ENCODE peak calls at places on chromosomes 3 and 15, in nine cellular contexts. One of them, this sample, is unnamed.

GRCh38 chr3:150945226-150945625 is 27.3 kb downstream of the CLRN1 start:
- DNase-seq in GM13976: no peak
- DNase-seq in lung: no peak
- DNase-seq in endodermal cell: no peak
- DNase-seq in nephron progenitor cell: no peak
- DNase-seq in mucosa of descending colon: no peak
- DNase-seq in RWPE2: no peak
- DNase-seq in RWPE1: peak; percentile 15
- DNase-seq in H9: no peak
- DNase-seq in this sample: peak; percentile 61

GRCh38 chr15:36469567-36469966 is 109.9 kb upstream of the CDIN1 start:
- DNase-seq in mucosa of descending colon: no peak
- DNase-seq in GM13976: no peak
- DNase-seq in endodermal cell: no peak
- DNase-seq in lung: no peak
- DNase-seq in RWPE2: no peak
- DNase-seq in RWPE1: no peak
- DNase-seq in H9: no peak
- DNase-seq in nephron progenitor cell: no peak
- DNase-seq in this sample: no peak

GRCh38 chr3:113659121-113659531 is 37.3 kb downstream of the USF3 start:
- DNase-seq in RWPE2: no peak
- DNase-seq in endodermal cell: no peak
- DNase-seq in nephron progenitor cell: no peak
- DNase-seq in mucosa of descending colon: no peak
- DNase-seq in H9: no peak
- DNase-seq in RWPE1: no peak
- DNase-seq in lung: no peak
- DNase-seq in GM13976: no peak
- DNase-seq in this sample: no peak

GRCh38 chr3:194282436-194283122 is 68.5 kb downstream of the CPN2 start:
- DNase-seq in nephron progenitor cell: no peak
- DNase-seq in lung: no peak
- DNase-seq in RWPE1: no peak
- DNase-seq in RWPE2: peak; percentile 24
- DNase-seq in endodermal cell: peak; percentile 44
- DNase-seq in GM13976: no peak
- DNase-seq in mucosa of descending colon: no peak
- DNase-seq in H9: peak; percentile 18
- DNase-seq in this sample: no peak

GRCh38 chr15:87570186-87570585 is 686.4 kb downstream of the NTRK3 start:
- DNase-seq in mucosa of descending colon: no peak
- DNase-seq in RWPE2: no peak
- DNase-seq in GM13976: no peak
- DNase-seq in H9: no peak
- DNase-seq in endodermal cell: no peak
- DNase-seq in lung: no peak
- DNase-seq in nephron progenitor cell: no peak
- DNase-seq in RWPE1: no peak
- DNase-seq in this sample: no peak

GRCh38 chr3:45541326-45542321 is 52.9 kb upstream of the LIMD1 start:
- DNase-seq in GM13976: no peak
- DNase-seq in mucosa of descending colon: no peak
- DNase-seq in RWPE2: no peak
- DNase-seq in H9: no peak
- DNase-seq in lung: no peak
- DNase-seq in nephron progenitor cell: no peak
- DNase-seq in RWPE1: no peak
- DNase-seq in endodermal cell: no peak
- DNase-seq in this sample: no peak

GRCh38 chr3:160999268-160999667 is 105.9 kb downstream of the B3GALNT1 start:
- DNase-seq in RWPE1: no peak
- DNase-seq in lung: no peak
- DNase-seq in endodermal cell: no peak
- DNase-seq in mucosa of descending colon: no peak
- DNase-seq in GM13976: no peak
- DNase-seq in RWPE2: no peak
- DNase-seq in H9: no peak
- DNase-seq in nephron progenitor cell: no peak
- DNase-seq in this sample: peak; percentile 24

GRCh38 chr3:53238051-53238850 is 17.6 kb downstream of the TKT start:
- DNase-seq in H9: no peak
- DNase-seq in GM13976: no peak
- DNase-seq in RWPE2: peak; percentile 41
- DNase-seq in mucosa of descending colon: peak; percentile 55
- DNase-seq in endodermal cell: no peak
- DNase-seq in lung: peak; percentile 67
- DNase-seq in nephron progenitor cell: no peak
- DNase-seq in RWPE1: peak; percentile 82
- DNase-seq in this sample: peak; percentile 97

GRCh38 chr3:110995461-110996226 is 76.0 kb upstream of the NECTIN3 start:
- DNase-seq in H9: no peak
- DNase-seq in nephron progenitor cell: no peak
- DNase-seq in GM13976: no peak
- DNase-seq in mucosa of descending colon: no peak
- DNase-seq in lung: no peak
- DNase-seq in RWPE1: no peak
- DNase-seq in endodermal cell: no peak
- DNase-seq in RWPE2: no peak
- DNase-seq in this sample: peak; percentile 71

GRCh38 chr3:157746391-157746790 is 243.2 kb upstream of the VEPH1 start:
- DNase-seq in RWPE1: no peak
- DNase-seq in lung: no peak
- DNase-seq in GM13976: no peak
- DNase-seq in endodermal cell: no peak
- DNase-seq in nephron progenitor cell: no peak
- DNase-seq in mucosa of descending colon: no peak
- DNase-seq in RWPE2: no peak
- DNase-seq in H9: no peak
- DNase-seq in this sample: no peak

GRCh38 chr3:23206371-23206770 is 3.2 kb downstream of the UBE2E2 start:
- DNase-seq in mucosa of descending colon: no peak
- DNase-seq in endodermal cell: no peak
- DNase-seq in RWPE1: no peak
- DNase-seq in nephron progenitor cell: no peak
- DNase-seq in GM13976: no peak
- DNase-seq in RWPE2: no peak
- DNase-seq in H9: no peak
- DNase-seq in lung: no peak
- DNase-seq in this sample: no peak

GRCh38 chr15:25401511-25401910 is 37.3 kb downstream of the UBE3A start:
- DNase-seq in endodermal cell: no peak
- DNase-seq in GM13976: no peak
- DNase-seq in RWPE1: no peak
- DNase-seq in RWPE2: no peak
- DNase-seq in mucosa of descending colon: no peak
- DNase-seq in lung: no peak
- DNase-seq in nephron progenitor cell: no peak
- DNase-seq in H9: no peak
- DNase-seq in this sample: no peak

GRCh38 chr3:106341090-106341489 is 472.3 kb upstream of the CBLB start:
- DNase-seq in mucosa of descending colon: no peak
- DNase-seq in endodermal cell: no peak
- DNase-seq in H9: no peak
- DNase-seq in RWPE2: no peak
- DNase-seq in nephron progenitor cell: no peak
- DNase-seq in RWPE1: no peak
- DNase-seq in lung: no peak
- DNase-seq in GM13976: no peak
- DNase-seq in this sample: no peak

GRCh38 chr3:131231710-131232348 is 149.7 kb upstream of the NUDT16 start:
- DNase-seq in RWPE1: no peak
- DNase-seq in lung: no peak
- DNase-seq in H9: no peak
- DNase-seq in RWPE2: no peak
- DNase-seq in endodermal cell: no peak
- DNase-seq in nephron progenitor cell: no peak
- DNase-seq in GM13976: no peak
- DNase-seq in mucosa of descending colon: no peak
- DNase-seq in this sample: peak; percentile 5

GRCh38 chr3:130857336-130858026 is 36.4 kb upstream of the ATP2C1 start:
- DNase-seq in H9: no peak
- DNase-seq in nephron progenitor cell: no peak
- DNase-seq in RWPE2: no peak
- DNase-seq in endodermal cell: no peak
- DNase-seq in mucosa of descending colon: no peak
- DNase-seq in GM13976: no peak
- DNase-seq in lung: no peak
- DNase-seq in RWPE1: no peak
- DNase-seq in this sample: no peak

GRCh38 chr15:81298606-81299005 is 25.3 kb downstream of the STARD5 start:
- DNase-seq in endodermal cell: no peak
- DNase-seq in RWPE2: peak; percentile 34
- DNase-seq in GM13976: no peak
- DNase-seq in mucosa of descending colon: no peak
- DNase-seq in H9: no peak
- DNase-seq in lung: no peak
- DNase-seq in nephron progenitor cell: no peak
- DNase-seq in RWPE1: no peak
- DNase-seq in this sample: no peak

GRCh38 chr3:115706311-115706829 is 83.1 kb downstream of the GAP43 start:
- DNase-seq in endodermal cell: no peak
- DNase-seq in RWPE2: no peak
- DNase-seq in RWPE1: no peak
- DNase-seq in lung: no peak
- DNase-seq in nephron progenitor cell: no peak
- DNase-seq in H9: no peak
- DNase-seq in GM13976: no peak
- DNase-seq in mucosa of descending colon: no peak
- DNase-seq in this sample: no peak

GRCh38 chr3:184203526-184203925 is 17.5 kb downstream of the ABCF3 start:
- DNase-seq in RWPE2: no peak
- DNase-seq in nephron progenitor cell: no peak
- DNase-seq in mucosa of descending colon: no peak
- DNase-seq in GM13976: no peak
- DNase-seq in lung: no peak
- DNase-seq in H9: no peak
- DNase-seq in endodermal cell: no peak
- DNase-seq in RWPE1: no peak
- DNase-seq in this sample: no peak

GRCh38 chr15:52527196-52527897 is 1.3 kb downstream of the MYO5A start:
- DNase-seq in mucosa of descending colon: no peak
- DNase-seq in lung: no peak
- DNase-seq in GM13976: no peak
- DNase-seq in H9: no peak
- DNase-seq in RWPE2: no peak
- DNase-seq in endodermal cell: no peak
- DNase-seq in RWPE1: no peak
- DNase-seq in nephron progenitor cell: no peak
- DNase-seq in this sample: no peak

GRCh38 chr3:160697628-160698382 is 20.8 kb downstream of the ARL14 start:
- DNase-seq in RWPE1: no peak
- DNase-seq in mucosa of descending colon: no peak
- DNase-seq in lung: no peak
- DNase-seq in nephron progenitor cell: no peak
- DNase-seq in RWPE2: no peak
- DNase-seq in H9: no peak
- DNase-seq in endodermal cell: no peak
- DNase-seq in GM13976: peak; percentile 28
- DNase-seq in this sample: peak; percentile 50

GRCh38 chr3:13152826-13153710 is 79.8 kb upstream of the IQSEC1 start:
- DNase-seq in mucosa of descending colon: no peak
- DNase-seq in nephron progenitor cell: no peak
- DNase-seq in RWPE1: no peak
- DNase-seq in RWPE2: no peak
- DNase-seq in GM13976: no peak
- DNase-seq in endodermal cell: peak; percentile 65
- DNase-seq in H9: peak; percentile 47
- DNase-seq in lung: no peak
- DNase-seq in this sample: no peak

GRCh38 chr15:39362832-39363561 is 217.9 kb upstream of the THBS1 start:
- DNase-seq in lung: no peak
- DNase-seq in RWPE1: no peak
- DNase-seq in RWPE2: no peak
- DNase-seq in GM13976: no peak
- DNase-seq in mucosa of descending colon: no peak
- DNase-seq in endodermal cell: no peak
- DNase-seq in H9: no peak
- DNase-seq in nephron progenitor cell: no peak
- DNase-seq in this sample: peak; percentile 83

GRCh38 chr3:102006812-102007485 is 157.6 kb downstream of the NFKBIZ start:
- DNase-seq in mucosa of descending colon: no peak
- DNase-seq in RWPE2: no peak
- DNase-seq in H9: no peak
- DNase-seq in lung: peak; percentile 74
- DNase-seq in nephron progenitor cell: no peak
- DNase-seq in GM13976: no peak
- DNase-seq in RWPE1: peak; percentile 38
- DNase-seq in endodermal cell: no peak
- DNase-seq in this sample: peak; percentile 74

GRCh38 chr15:32824777-32825176 is 107.0 kb downstream of the GREM1 start:
- DNase-seq in endodermal cell: no peak
- DNase-seq in RWPE2: no peak
- DNase-seq in H9: no peak
- DNase-seq in nephron progenitor cell: no peak
- DNase-seq in mucosa of descending colon: no peak
- DNase-seq in lung: no peak
- DNase-seq in GM13976: no peak
- DNase-seq in RWPE1: peak; percentile 84
- DNase-seq in this sample: peak; percentile 67
- TF ChIP-seq CTCF in endodermal cell: no peak
- TF ChIP-seq CTCF in RWPE2: peak; percentile 82
- TF ChIP-seq CTCF in H9: no peak
- TF ChIP-seq CTCF in nephron progenitor cell: no peak
- TF ChIP-seq CTCF in mucosa of descending colon: no peak
- TF ChIP-seq CTCF in lung: no peak
- TF ChIP-seq CTCF in GM13976: no peak
- TF ChIP-seq CTCF in RWPE1: no peak
- TF ChIP-seq CTCF in this sample: no peak

GRCh38 chr15:73284073-73284472 is 84.7 kb downstream of the HCN4 start:
- DNase-seq in GM13976: no peak
- DNase-seq in nephron progenitor cell: no peak
- DNase-seq in lung: no peak
- DNase-seq in RWPE2: no peak
- DNase-seq in mucosa of descending colon: no peak
- DNase-seq in endodermal cell: no peak
- DNase-seq in H9: no peak
- DNase-seq in RWPE1: peak; percentile 24
- DNase-seq in this sample: peak; percentile 21
- TF ChIP-seq CTCF in GM13976: no peak
- TF ChIP-seq CTCF in nephron progenitor cell: no peak
- TF ChIP-seq CTCF in lung: no peak
- TF ChIP-seq CTCF in RWPE2: peak; percentile 67
- TF ChIP-seq CTCF in mucosa of descending colon: no peak
- TF ChIP-seq CTCF in endodermal cell: no peak
- TF ChIP-seq CTCF in H9: no peak
- TF ChIP-seq CTCF in RWPE1: peak; percentile 21
- TF ChIP-seq CTCF in this sample: no peak

GRCh38 chr3:78242724-78243123 is 1202.8 kb downstream of the ROBO2 start:
- DNase-seq in mucosa of descending colon: no peak
- DNase-seq in lung: no peak
- DNase-seq in H9: no peak
- DNase-seq in endodermal cell: no peak
- DNase-seq in RWPE2: no peak
- DNase-seq in nephron progenitor cell: no peak
- DNase-seq in GM13976: no peak
- DNase-seq in RWPE1: no peak
- DNase-seq in this sample: no peak
- TF ChIP-seq CTCF in mucosa of descending colon: no peak
- TF ChIP-seq CTCF in lung: no peak
- TF ChIP-seq CTCF in H9: no peak
- TF ChIP-seq CTCF in endodermal cell: no peak
- TF ChIP-seq CTCF in RWPE2: no peak
- TF ChIP-seq CTCF in nephron progenitor cell: no peak
- TF ChIP-seq CTCF in GM13976: no peak
- TF ChIP-seq CTCF in RWPE1: no peak
- TF ChIP-seq CTCF in this sample: no peak

GRCh38 chr15:97196066-97197027 is 764.2 kb upstream of the ARRDC4 start:
- DNase-seq in GM13976: no peak
- DNase-seq in endodermal cell: peak; percentile 49
- DNase-seq in RWPE1: no peak
- DNase-seq in RWPE2: no peak
- DNase-seq in lung: no peak
- DNase-seq in nephron progenitor cell: no peak
- DNase-seq in mucosa of descending colon: no peak
- DNase-seq in H9: no peak
- DNase-seq in this sample: no peak
- TF ChIP-seq CTCF in GM13976: no peak
- TF ChIP-seq CTCF in endodermal cell: no peak
- TF ChIP-seq CTCF in RWPE1: no peak
- TF ChIP-seq CTCF in RWPE2: no peak
- TF ChIP-seq CTCF in lung: no peak
- TF ChIP-seq CTCF in nephron progenitor cell: no peak
- TF ChIP-seq CTCF in mucosa of descending colon: no peak
- TF ChIP-seq CTCF in H9: no peak
- TF ChIP-seq CTCF in this sample: no peak

This sample was measured in MCF 10A.